ENCODE peak calls at places on chromosomes 3 and 15, in nine cellular contexts. D, K, N, J, W, R, M, Q and X are unnamed samples.
A peak's percentile ranks its signal among the peaks of the same experiment; 100 is the strongest.

GRCh38 chr15:79811406-79812405 is 85.1 kb downstream of the MTHFS start:
- DNase-seq in D (peak; percentile 94), K (no peak), N (no peak), J (no peak), W (no peak), R (peak; percentile 71), M (peak; percentile 15), Q (no peak), X (peak; percentile 24)

GRCh38 chr3:46006646-46007045 is 11.0 kb upstream of the FYCO1 start:
- DNase-seq in D (peak; percentile 78), K (no peak), N (no peak), J (no peak), W (no peak), R (no peak), M (no peak), Q (no peak), X (peak; percentile 78)

GRCh38 chr3:13494463-13495350 is 14.6 kb downstream of the HDAC11 start:
- DNase-seq in D (peak; percentile 23), K (peak; percentile 33), N (peak; percentile 53), J (no peak), W (no peak), R (peak; percentile 54), M (no peak), Q (peak; percentile 58), X (no peak)

GRCh38 chr15:40339621-40339945 is 1.2 kb downstream of the CCDC9B start:
- DNase-seq in D (peak; percentile 22), K (no peak), N (peak; percentile 14), J (no peak), W (no peak), R (peak; percentile 66), M (no peak), Q (no peak), X (no peak)

GRCh38 chr15:47685141-47685870 is 32.0 kb upstream of the SEMA6D start:
- DNase-seq in D (peak; percentile 55), K (no peak), N (no peak), J (no peak), W (no peak), R (no peak), M (no peak), Q (no peak), X (peak; percentile 8)

GRCh38 chr3:70805044-70805732 is 492.8 kb upstream of the MDFIC2 start:
- DNase-seq in D (peak; percentile 13), K (no peak), N (no peak), J (no peak), W (no peak), R (no peak), M (no peak), Q (no peak), X (no peak)

GRCh38 chr3:151871639-151872468 is 1.6 kb upstream of the SUCNR1 start:
- DNase-seq in D (no peak), K (no peak), N (no peak), J (no peak), W (no peak), R (no peak), M (no peak), Q (peak; percentile 38), X (no peak)

GRCh38 chr3:4492240-4493007 is 724 bp upstream of the ITPR1 start:
- DNase-seq in D (peak; percentile 82), K (peak; percentile 12), N (peak; percentile 46), J (peak; percentile 23), W (peak; percentile 67), R (peak; percentile 58), M (peak; percentile 25), Q (peak; percentile 56), X (peak; percentile 31)

GRCh38 chr15:63780969-63781368 is 52.8 kb downstream of the HERC1 start:
- DNase-seq in D (no peak), K (no peak), N (no peak), J (no peak), W (no peak), R (no peak), M (no peak), Q (no peak), X (no peak)

GRCh38 chr15:92510163-92510882 is 116.6 kb downstream of the ST8SIA2 start:
- DNase-seq in D (peak; percentile 14), K (no peak), N (peak; percentile 15), J (no peak), W (peak; percentile 72), R (no peak), M (no peak), Q (peak; percentile 69), X (no peak)

GRCh38 chr15:67105065-67105951 is 39.9 kb downstream of the SMAD3 start:
- DNase-seq in D (peak; percentile 97), K (peak; percentile 88), N (peak; percentile 97), J (no peak), W (no peak), R (no peak), M (peak; percentile 89), Q (peak; percentile 45), X (peak; percentile 98)
- TF ChIP-seq CTCF in D (no peak), K (no peak), N (no peak), J (no peak), W (peak; percentile 12), R (peak; percentile 21), M (no peak), Q (no peak), X (no peak)

DNA sequence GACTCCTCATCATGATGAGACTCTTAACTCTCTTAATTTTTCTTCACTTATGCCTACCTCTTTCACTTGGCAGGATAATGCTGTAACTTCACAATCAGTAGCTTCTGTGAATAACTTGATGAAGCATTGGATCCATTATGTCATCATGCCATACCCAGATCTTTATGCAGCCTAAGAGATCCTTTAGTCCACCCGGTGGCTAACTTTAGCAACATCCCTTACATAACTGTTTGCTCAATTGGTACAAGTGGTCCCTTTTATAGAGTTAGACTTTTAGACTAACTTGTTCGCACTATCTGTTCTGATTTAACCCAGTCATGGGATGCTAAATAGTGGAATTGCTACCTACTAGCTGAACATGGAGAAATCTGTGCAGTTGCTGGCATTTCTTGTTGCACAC is 184.5 kb downstream of the USP13 start:
- DNase-seq in D (no peak), K (no peak), N (no peak), J (no peak), W (no peak), R (no peak), M (no peak), Q (peak; percentile 40), X (no peak)
- TF ChIP-seq CTCF in D (no peak), K (no peak), N (no peak), J (no peak), W (peak; percentile 36), R (peak; percentile 37), M (no peak), Q (peak; percentile 28), X (no peak)

DNA sequence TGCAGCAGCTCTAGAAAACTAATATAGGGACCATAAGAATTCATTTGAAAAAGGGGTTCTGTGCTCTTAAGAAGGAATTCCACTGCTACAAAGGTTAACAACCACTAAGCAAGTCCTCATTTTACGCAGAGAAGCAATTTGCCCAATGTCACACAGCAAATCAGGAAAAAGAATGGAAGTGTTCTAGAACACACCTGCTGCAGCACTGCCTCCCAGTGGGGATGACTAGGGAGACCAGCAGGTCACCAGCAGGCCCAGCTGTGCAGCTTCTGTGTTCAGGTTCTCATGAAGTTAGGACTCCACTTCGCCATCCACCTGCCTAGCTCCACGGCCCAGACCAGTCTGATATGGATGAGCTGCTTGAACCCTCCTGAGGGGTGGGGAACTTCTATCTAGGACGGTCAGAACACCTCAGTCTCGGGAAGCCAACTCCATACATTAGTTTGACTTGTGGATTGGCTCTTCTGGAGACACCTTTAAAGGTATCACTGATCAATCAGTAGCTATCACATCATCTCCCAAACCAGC is 18.6 kb downstream of the POMGNT2 start:
- DNase-seq in D (peak; percentile 17), K (no peak), N (no peak), J (no peak), W (no peak), R (no peak), M (no peak), Q (no peak), X (no peak)
- TF ChIP-seq CTCF in D (no peak), K (no peak), N (no peak), J (no peak), W (no peak), R (no peak), M (no peak), Q (no peak), X (peak; percentile 3)

GRCh38 chr15:36809380-36809779 is 230.0 kb downstream of the CDIN1 start:
- DNase-seq in D (no peak), K (no peak), N (no peak), J (no peak), W (no peak), R (no peak), M (no peak), Q (no peak), X (no peak)

GRCh38 chr15:36814085-36814484 is 234.7 kb downstream of the CDIN1 start:
- DNase-seq in D (no peak), K (no peak), N (peak; percentile 30), J (no peak), W (no peak), R (no peak), M (no peak), Q (no peak), X (no peak)

GRCh38 chr15:36811903-36812302 is 232.5 kb downstream of the CDIN1 start:
- DNase-seq in D (no peak), K (no peak), N (no peak), J (no peak), W (no peak), R (no peak), M (no peak), Q (no peak), X (no peak)

GRCh38 chr15:36808401-36809160 is 229.2 kb downstream of the CDIN1 start:
- DNase-seq in D (no peak), K (no peak), N (peak; percentile 13), J (no peak), W (no peak), R (no peak), M (no peak), Q (no peak), X (no peak)

GRCh38 chr15:36810656-36811449 is 231.4 kb downstream of the CDIN1 start:
- DNase-seq in D (peak; percentile 17), K (no peak), N (no peak), J (no peak), W (peak; percentile 40), R (no peak), M (no peak), Q (peak; percentile 33), X (no peak)
- TF ChIP-seq CTCF in D (peak; percentile 38), K (no peak), N (no peak), J (no peak), W (peak; percentile 79), R (peak; percentile 17), M (peak; percentile 43), Q (peak; percentile 57), X (peak; percentile 32)

GRCh38 chr3:10432156-10432845 is 73.1 kb downstream of the ATP2B2 start:
- DNase-seq in D (no peak), K (no peak), N (no peak), J (no peak), W (no peak), R (peak; percentile 83), M (no peak), Q (no peak), X (no peak)
- TF ChIP-seq CTCF in D (no peak), K (no peak), N (no peak), J (no peak), W (no peak), R (no peak), M (no peak), Q (no peak), X (no peak)

DNA sequence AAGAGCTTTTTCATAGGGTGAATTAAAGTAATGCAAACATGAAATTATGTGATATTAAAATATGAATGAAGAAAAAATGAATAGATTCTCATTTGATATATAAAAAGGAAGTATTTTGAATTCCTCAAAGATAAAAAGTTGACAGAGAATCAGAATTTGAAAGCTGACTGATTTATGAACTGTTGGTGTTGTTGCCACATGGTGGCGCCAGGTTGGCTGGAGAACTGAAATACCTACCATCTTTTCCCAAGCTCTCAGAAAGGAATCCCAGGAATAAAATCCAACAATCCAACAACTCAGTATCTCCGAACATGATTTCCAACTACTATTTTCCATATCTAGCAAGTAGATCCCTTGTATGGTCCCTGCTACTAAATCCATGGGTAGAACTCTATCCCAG is 3.1 kb downstream of the MYRIP start:
- DNase-seq in D (peak; percentile 36), K (peak; percentile 30), N (no peak), J (no peak), W (no peak), R (peak; percentile 31), M (no peak), Q (peak; percentile 2), X (no peak)
- TF ChIP-seq CTCF in D (peak; percentile 40), K (no peak), N (peak; percentile 38), J (no peak), W (peak; percentile 80), R (peak; percentile 60), M (peak; percentile 31), Q (peak; percentile 50), X (peak; percentile 45)